ENCODE peak calls at places on chromosomes 5 and 9, in nine cellular contexts. H is fibroblast of lung; U is A549; T is HCT116; S is PC-3; Y is astrocyte; A is CD8-positive, alpha-beta memory T cell; J is left lung; B is esophagus squamous epithelium. W is an unnamed sample.

GRCh38 chr5:42951169-42951846 is 88.8 kb downstream of the ANXA2R start:
- DNase-seq in H (peak; percentile 56), U (no peak), T (no peak), S (no peak), Y (peak; percentile 44), A (peak; percentile 90), J (peak; percentile 49), B (no peak), W (no peak)

GRCh38 chr5:76733049-76733417 is 17.1 kb downstream of the F2R start:
- DNase-seq in H (no peak), U (no peak), T (no peak), S (no peak), Y (no peak), A (peak; percentile 11), J (no peak), B (no peak), W (no peak)

GRCh38 chr5:124411089-124411488 is 335.4 kb downstream of the ZNF608 start:
- DNase-seq in H (peak; percentile 13), U (no peak), T (no peak), S (no peak), Y (no peak), A (no peak), J (no peak), B (no peak), W (no peak)

GRCh38 chr5:39464096-39464495 is 39.3 kb upstream of the DAB2 start:
- DNase-seq in H (no peak), U (no peak), T (no peak), S (no peak), Y (no peak), A (no peak), J (no peak), B (no peak), W (no peak)

GRCh38 chr5:44949687-44950086 is 140.9 kb downstream of the MRPS30 start:
- DNase-seq in H (no peak), U (no peak), T (no peak), S (no peak), Y (no peak), A (no peak), J (no peak), B (no peak), W (no peak)

GRCh38 chr9:13281356-13282016 is 2.0 kb upstream of the MPDZ start:
- DNase-seq in H (peak; percentile 44), U (no peak), T (no peak), S (no peak), Y (peak; percentile 26), A (no peak), J (no peak), B (no peak), W (no peak)

GRCh38 chr5:96256795-96257470 is 176.1 kb downstream of the PCSK1 start:
- DNase-seq in H (peak; percentile 97), U (peak; percentile 54), T (peak; percentile 49), S (peak; percentile 41), Y (peak; percentile 96), A (no peak), J (no peak), B (no peak), W (no peak)

GRCh38 chr5:159764283-159764927 is 151.9 kb upstream of the ADRA1B start:
- DNase-seq in H (peak; percentile 93), U (no peak), T (no peak), S (peak; percentile 28), Y (peak; percentile 91), A (no peak), J (no peak), B (no peak), W (no peak)

GRCh38 chr5:101561018-101561417 is 657.9 kb upstream of the ST8SIA4 start:
- DNase-seq in H (no peak), U (no peak), T (no peak), S (peak; percentile 7), Y (no peak), A (no peak), J (no peak), B (no peak), W (no peak)

GRCh38 chr9:110767559-110768063 is 99.0 kb downstream of the MUSK start:
- DNase-seq in H (peak; percentile 83), U (no peak), T (no peak), S (no peak), Y (peak; percentile 83), A (no peak), J (no peak), B (no peak), W (no peak)

GRCh38 chr9:85890962-85891361 is 50.0 kb upstream of the NAA35 start:
- DNase-seq in H (no peak), U (no peak), T (no peak), S (no peak), Y (no peak), A (no peak), J (no peak), B (no peak), W (no peak)

GRCh38 chr9:69768101-69768500 is 8.3 kb upstream of the PTAR1 start:
- DNase-seq in H (no peak), U (no peak), T (no peak), S (no peak), Y (no peak), A (no peak), J (no peak), B (no peak), W (no peak)

GRCh38 chr9:130995399-130995941 is 13.5 kb upstream of the LAMC3 start:
- DNase-seq in H (peak; percentile 48), U (peak; percentile 49), T (no peak), S (peak; percentile 28), Y (peak; percentile 36), A (no peak), J (peak; percentile 61), B (no peak), W (no peak)

GRCh38 chr5:88884435-88884877 is 1.5 kb upstream of the MEF2C start:
- DNase-seq in H (no peak), U (no peak), T (no peak), S (no peak), Y (no peak), A (no peak), J (no peak), B (no peak), W (no peak)

GRCh38 chr9:277595-278330 is 63.1 kb downstream of the DOCK8 start:
- DNase-seq in H (no peak), U (no peak), T (no peak), S (no peak), Y (no peak), A (peak; percentile 77), J (no peak), B (no peak), W (no peak)

GRCh38 chr9:278651-279050 is 64.0 kb downstream of the DOCK8 start:
- DNase-seq in H (no peak), U (no peak), T (no peak), S (no peak), Y (no peak), A (peak; percentile 47), J (no peak), B (no peak), W (no peak)

GRCh38 chr9:274101-274500 is 59.4 kb downstream of the DOCK8 start:
- DNase-seq in H (no peak), U (no peak), T (no peak), S (no peak), Y (no peak), A (no peak), J (no peak), B (no peak), W (no peak)

GRCh38 chr9:281753-282645 is 67.3 kb downstream of the DOCK8 start:
- DNase-seq in H (no peak), U (no peak), T (no peak), S (no peak), Y (no peak), A (peak; percentile 39), J (no peak), B (no peak), W (no peak)

DNA sequence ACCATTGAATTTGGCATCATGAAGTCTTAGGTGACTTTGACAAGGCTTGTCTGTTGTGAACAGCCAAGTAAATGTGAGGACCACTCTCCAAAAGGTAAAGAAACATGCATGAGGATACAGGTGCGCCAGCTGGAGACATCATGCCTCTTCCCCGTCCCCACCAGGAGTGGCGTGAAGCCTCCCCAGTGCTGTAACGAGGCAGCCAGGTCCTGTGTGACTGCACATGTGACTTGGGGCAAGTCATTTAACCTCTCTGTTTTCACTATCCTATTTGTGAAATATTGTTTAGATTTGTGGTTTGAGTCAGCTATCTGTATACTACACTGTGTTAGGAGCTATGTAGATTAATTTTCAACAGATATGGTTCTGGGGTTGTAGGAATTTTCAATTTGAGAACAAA is 65.0 kb downstream of the DOCK8 start:
- DNase-seq in H (no peak), U (no peak), T (no peak), S (no peak), Y (no peak), A (no peak), J (no peak), B (no peak), W (no peak)
- H3K27ac ChIP-seq in H (no peak overlapping the region), U (no peak overlapping the region), T (no peak overlapping the region), S (no peak overlapping the region), Y (no peak overlapping the region), A (no peak overlapping the region), J (no peak overlapping the region), B (no peak overlapping the region), W (no peak overlapping the region)

GRCh38 chr5:119324842-119325241 is 31.0 kb upstream of the TNFAIP8 start:
- DNase-seq in H (no peak), U (no peak), T (no peak), S (no peak), Y (no peak), A (no peak), J (no peak), B (no peak), W (no peak)
- H3K27ac ChIP-seq in H (peak overlapping the region; percentile 78), U (peak overlapping the region; percentile 93), T (peak overlapping the region; percentile 83), S (peak overlapping the region; percentile 97), Y (peak overlapping the region; percentile 72), A (peak overlapping the region; percentile 71), J (no peak overlapping the region), B (no peak overlapping the region), W (peak overlapping the region; percentile 99)

GRCh38 chr5:153987310-153987709 is 51.4 kb downstream of the FAM114A2 start:
- DNase-seq in H (no peak), U (no peak), T (no peak), S (peak; percentile 20), Y (no peak), A (no peak), J (no peak), B (no peak), W (no peak)

GRCh38 chr5:153983885-153984284 is 54.8 kb downstream of the FAM114A2 start:
- DNase-seq in H (no peak), U (no peak), T (no peak), S (no peak), Y (no peak), A (no peak), J (no peak), B (no peak), W (no peak)

GRCh38 chr5:153979015-153979414 is 59.7 kb downstream of the FAM114A2 start:
- DNase-seq in H (no peak), U (no peak), T (no peak), S (no peak), Y (no peak), A (no peak), J (no peak), B (no peak), W (no peak)

GRCh38 chr5:153985498-153985897 is 53.2 kb downstream of the FAM114A2 start:
- DNase-seq in H (no peak), U (no peak), T (no peak), S (no peak), Y (no peak), A (no peak), J (no peak), B (no peak), W (no peak)

GRCh38 chr5:153982206-153982605 is 56.5 kb downstream of the FAM114A2 start:
- DNase-seq in H (no peak), U (no peak), T (no peak), S (no peak), Y (no peak), A (no peak), J (no peak), B (no peak), W (no peak)
- H3K27ac ChIP-seq in H (no peak overlapping the region), U (no peak overlapping the region), T (no peak overlapping the region), S (no peak overlapping the region), Y (no peak overlapping the region), A (no peak overlapping the region), J (no peak overlapping the region), B (no peak overlapping the region), W (peak overlapping the region; percentile 22)

GRCh38 chr5:36227046-36227445 is 14.7 kb downstream of the NADK2 start:
- DNase-seq in H (no peak), U (no peak), T (no peak), S (no peak), Y (no peak), A (no peak), J (no peak), B (no peak), W (no peak)
- H3K27ac ChIP-seq in H (no peak overlapping the region), U (no peak overlapping the region), T (no peak overlapping the region), S (no peak overlapping the region), Y (no peak overlapping the region), A (no peak overlapping the region), J (no peak overlapping the region), B (no peak overlapping the region), W (no peak overlapping the region)